ENCODE peak calls at places on chromosome 5, in eight cellular contexts. U, Y, J, F, B, N, T and D are unnamed samples.

GRCh38 chr5:54296386-54296785 is 14.0 kb downstream of the ARL15 start:
- DNase-seq in N (no peak), J (no peak), Y (no peak), F (peak; percentile 39), B (no peak), U (no peak), T (no peak), D (no peak)

GRCh38 chr5:12017037-12017436 is 112.8 kb upstream of the CTNND2 start:
- DNase-seq in F (no peak), N (no peak), J (no peak), T (no peak), Y (no peak), U (no peak), B (no peak), D (peak; percentile 32)

GRCh38 chr5:28234356-28234968 is 1196.1 kb upstream of the CDH9 start:
- DNase-seq in N (no peak), B (no peak), J (no peak), F (no peak), Y (no peak), T (no peak), U (no peak), D (no peak)

GRCh38 chr5:25056846-25057245 is 412.1 kb upstream of the CDH10 start:
- DNase-seq in Y (no peak), J (no peak), T (no peak), B (no peak), N (no peak), F (no peak), U (no peak), D (no peak)

GRCh38 chr5:134568761-134569725 is 43.6 kb downstream of the JADE2 start:
- DNase-seq in F (no peak), B (no peak), N (no peak), Y (no peak), J (peak; percentile 69), U (peak; percentile 56), T (no peak), D (no peak)

GRCh38 chr5:17187401-17187800 is 30.0 kb upstream of the BASP1 start:
- DNase-seq in T (no peak), B (no peak), N (no peak), U (peak; percentile 42), J (no peak), F (no peak), Y (no peak), D (no peak)

GRCh38 chr5:93078082-93079038 is 502.7 kb downstream of the NR2F1-AS1 start:
- DNase-seq in F (no peak), Y (no peak), J (peak; percentile 44), U (peak; percentile 96), B (no peak), N (no peak), T (no peak), D (peak; percentile 94)

GRCh38 chr5:141172381-141173204 is at the start of gene PCDHB7:
- DNase-seq in J (no peak), N (peak; percentile 51), U (peak; percentile 15), T (no peak), B (peak; percentile 19), Y (no peak), F (peak; percentile 37), D (peak; percentile 19)

GRCh38 chr5:76256116-76256889 is 146.8 kb upstream of the IQGAP2 start:
- DNase-seq in Y (peak; percentile 28), F (peak; percentile 75), U (peak; percentile 73), T (peak; percentile 9), N (peak; percentile 59), J (peak; percentile 57), B (peak; percentile 66), D (peak; percentile 55)

GRCh38 chr5:31585519-31586270 is 53.2 kb upstream of the PDZD2 start:
- DNase-seq in Y (no peak), B (no peak), T (no peak), J (no peak), F (no peak), U (peak; percentile 39), N (no peak), D (no peak)

GRCh38 chr5:162068412-162068811 is 839 bp downstream of the GABRG2 start:
- DNase-seq in U (no peak), Y (peak; percentile 79), F (no peak), N (peak; percentile 84), J (peak; percentile 26), T (no peak), B (peak; percentile 22), D (no peak)

GRCh38 chr5:143064661-143065060 is 294.5 kb downstream of the ARHGAP26 start:
- DNase-seq in B (no peak), F (no peak), N (no peak), U (no peak), T (no peak), J (no peak), Y (no peak), D (no peak)